ENCODE peak calls at places on chromosome 1, in four cellular contexts. One of them, this sample, is unnamed.

GRCh38 chr1:206728588-206728987 is 42.0 kb upstream of the IL19 start:
- DNase-seq in cardiac muscle cell: no peak
- DNase-seq in NCI-H1105: no peak
- DNase-seq in GF-D8: peak; percentile 34
- DNase-seq in this sample: no peak

GRCh38 chr1:117367769-117368059 is 465 bp downstream of the MAN1A2 start:
- DNase-seq in cardiac muscle cell: no peak
- DNase-seq in NCI-H1105: peak; percentile 10
- DNase-seq in GF-D8: no peak
- DNase-seq in this sample: no peak

GRCh38 chr1:177228721-177229088 is 57.9 kb downstream of the BRINP2 start:
- DNase-seq in GF-D8: no peak
- DNase-seq in cardiac muscle cell: no peak
- DNase-seq in NCI-H1105: no peak
- DNase-seq in this sample: no peak

GRCh38 chr1:96722161-96722908 is 751 bp downstream of the PTBP2 start:
- DNase-seq in GF-D8: no peak
- DNase-seq in NCI-H1105: peak; percentile 7
- DNase-seq in cardiac muscle cell: peak; percentile 75
- DNase-seq in this sample: peak; percentile 65

GRCh38 chr1:208166340-208167138 is 77.6 kb downstream of the PLXNA2 start:
- DNase-seq in NCI-H1105: no peak
- DNase-seq in GF-D8: no peak
- DNase-seq in cardiac muscle cell: no peak
- DNase-seq in this sample: no peak

GRCh38 chr1:9275567-9276034 is 17.1 kb upstream of the SPSB1 start:
- DNase-seq in NCI-H1105: no peak
- DNase-seq in GF-D8: peak; percentile 79
- DNase-seq in cardiac muscle cell: peak; percentile 76
- DNase-seq in this sample: peak; percentile 80

GRCh38 chr1:229664133-229664689 is 38.2 kb downstream of the URB2 start:
- DNase-seq in GF-D8: no peak
- DNase-seq in cardiac muscle cell: peak; percentile 64
- DNase-seq in NCI-H1105: no peak
- DNase-seq in this sample: no peak

GRCh38 chr1:150484431-150484830 is 2.8 kb upstream of the TARS2 start:
- DNase-seq in GF-D8: no peak
- DNase-seq in NCI-H1105: no peak
- DNase-seq in cardiac muscle cell: no peak
- DNase-seq in this sample: no peak

GRCh38 chr1:9615316-9616063 is 26.8 kb downstream of the TMEM201 start:
- DNase-seq in GF-D8: no peak
- DNase-seq in NCI-H1105: peak; percentile 8
- DNase-seq in cardiac muscle cell: peak; percentile 58
- DNase-seq in this sample: peak; percentile 67

GRCh38 chr1:115136106-115136505 is 46.8 kb upstream of the TSPAN2 start:
- DNase-seq in cardiac muscle cell: no peak
- DNase-seq in GF-D8: no peak
- DNase-seq in NCI-H1105: no peak
- DNase-seq in this sample: no peak

GRCh38 chr1:44408181-44409018 is 3.3 kb downstream of the RNF220 start:
- DNase-seq in cardiac muscle cell: peak; percentile 16
- DNase-seq in GF-D8: no peak
- DNase-seq in NCI-H1105: no peak
- DNase-seq in this sample: peak; percentile 22

GRCh38 chr1:17239420-17239819 is 9.5 kb upstream of the PADI3 start:
- DNase-seq in NCI-H1105: peak; percentile 80
- DNase-seq in cardiac muscle cell: peak; percentile 97
- DNase-seq in GF-D8: peak; percentile 13
- DNase-seq in this sample: peak; percentile 82

GRCh38 chr1:196380311-196380710 is 227.9 kb downstream of the KCNT2 start:
- DNase-seq in NCI-H1105: peak; percentile 5
- DNase-seq in cardiac muscle cell: peak; percentile 24
- DNase-seq in GF-D8: no peak
- DNase-seq in this sample: no peak

GRCh38 chr1:41576620-41577019 is 92.1 kb upstream of the EDN2 start:
- DNase-seq in GF-D8: no peak
- DNase-seq in cardiac muscle cell: peak; percentile 53
- DNase-seq in NCI-H1105: no peak
- DNase-seq in this sample: no peak

GRCh38 chr1:225454067-225454618 is 26.3 kb upstream of the LBR start:
- DNase-seq in NCI-H1105: peak; percentile 73
- DNase-seq in cardiac muscle cell: no peak
- DNase-seq in GF-D8: no peak
- DNase-seq in this sample: no peak

GRCh38 chr1:93839307-93839706 is 39.7 kb downstream of the DNTTIP2 start:
- DNase-seq in GF-D8: no peak
- DNase-seq in NCI-H1105: no peak
- DNase-seq in cardiac muscle cell: peak; percentile 92
- DNase-seq in this sample: no peak

GRCh38 chr1:154598871-154599635 is 8.9 kb downstream of the ADAR start:
- DNase-seq in cardiac muscle cell: peak; percentile 17
- DNase-seq in GF-D8: no peak
- DNase-seq in NCI-H1105: no peak
- DNase-seq in this sample: no peak

GRCh38 chr1:9401080-9401453 is 108.4 kb downstream of the SPSB1 start:
- DNase-seq in GF-D8: no peak
- DNase-seq in NCI-H1105: no peak
- DNase-seq in cardiac muscle cell: no peak
- DNase-seq in this sample: no peak

GRCh38 chr1:30329802-30330557 is 393.4 kb downstream of the MATN1 start:
- DNase-seq in GF-D8: no peak
- DNase-seq in NCI-H1105: no peak
- DNase-seq in cardiac muscle cell: no peak
- DNase-seq in this sample: no peak

GRCh38 chr1:34796990-34797389 is 4.2 kb downstream of the GJA4 start:
- DNase-seq in NCI-H1105: no peak
- DNase-seq in cardiac muscle cell: no peak
- DNase-seq in GF-D8: no peak
- DNase-seq in this sample: no peak